ENCODE peak calls at places on chromosomes 4 and X, in ten cellular contexts. C, N, U, Q, E, X, A, P, W and G are unnamed samples.

GRCh38 chr4:1402516-1403101 is 3.6 kb downstream of the NKX1-1 start:
- DNase-seq in C (peak), N (no peak), U (no peak), Q (no peak), E (no peak), X (no peak), A (peak), P (no peak), W (peak), G (peak)

GRCh38 chr4:8046925-8047541 is 107.4 kb upstream of the AFAP1 start:
- DNase-seq in C (no peak), N (no peak), U (no peak), Q (no peak), E (no peak), X (no peak), A (no peak), P (no peak), W (no peak), G (no peak)

GRCh38 chr4:113394730-113395530 is 345.5 kb downstream of the ANK2 start:
- DNase-seq in C (peak), N (peak), U (peak), Q (peak), E (peak), X (peak), A (peak), P (no peak), W (peak), G (peak)

GRCh38 chrX:111352424-111352823 is 59.6 kb downstream of the DCX start:
- DNase-seq in C (no peak), N (peak), U (no peak), Q (no peak), E (no peak), X (peak), A (peak), P (no peak), W (no peak), G (no peak)

GRCh38 chr4:20050768-20051167 is 200.9 kb upstream of the SLIT2 start:
- DNase-seq in C (no peak), N (no peak), U (no peak), Q (no peak), E (no peak), X (no peak), A (no peak), P (no peak), W (no peak), G (no peak)

GRCh38 chr4:159425749-159426376 is 323.0 kb downstream of the RAPGEF2 start:
- DNase-seq in C (no peak), N (no peak), U (no peak), Q (no peak), E (no peak), X (no peak), A (no peak), P (no peak), W (no peak), G (no peak)

GRCh38 chr4:158624889-158625478 is 46.7 kb downstream of the C4orf46 start:
- DNase-seq in C (peak), N (peak), U (peak), Q (no peak), E (no peak), X (peak), A (peak), P (no peak), W (no peak), G (peak)

GRCh38 chr4:5547651-5548249 is 160.6 kb downstream of the EVC2 start:
- DNase-seq in C (no peak), N (no peak), U (no peak), Q (no peak), E (no peak), X (no peak), A (no peak), P (no peak), W (no peak), G (no peak)

GRCh38 chr4:55018978-55019377 is 106.4 kb downstream of the KDR start:
- DNase-seq in C (no peak), N (no peak), U (no peak), Q (no peak), E (no peak), X (no peak), A (no peak), P (no peak), W (no peak), G (no peak)

GRCh38 chr4:127936974-127937373 is 28.0 kb downstream of the MFSD8 start:
- DNase-seq in C (peak), N (peak), U (no peak), Q (no peak), E (no peak), X (no peak), A (peak), P (no peak), W (no peak), G (no peak)

GRCh38 chr4:31365006-31365690 is 645.0 kb downstream of the PCDH7 start:
- DNase-seq in C (peak), N (peak), U (no peak), Q (no peak), E (no peak), X (no peak), A (no peak), P (no peak), W (no peak), G (peak)

GRCh38 chr4:190020790-190021717 is 6.0 kb downstream of the FRG2 start:
- DNase-seq in C (peak), N (peak), U (no peak), Q (no peak), E (no peak), X (no peak), A (peak), P (no peak), W (peak), G (peak)

GRCh38 chr4:145734051-145734450 is 54.1 kb downstream of the C4orf51 start:
- DNase-seq in C (no peak), N (no peak), U (no peak), Q (no peak), E (no peak), X (no peak), A (no peak), P (no peak), W (no peak), G (peak)

GRCh38 chrX:139203681-139204575 is 326.6 kb upstream of the F9 start:
- DNase-seq in C (peak), N (peak), U (no peak), Q (no peak), E (no peak), X (peak), A (no peak), P (no peak), W (peak), G (peak)

GRCh38 chr4:170051402-170051801 is 25.2 kb upstream of the MFAP3L start:
- DNase-seq in C (no peak), N (no peak), U (no peak), Q (no peak), E (no peak), X (no peak), A (no peak), P (no peak), W (no peak), G (no peak)

GRCh38 chr4:173318648-173319211 is 15.4 kb downstream of the HMGB2 start:
- DNase-seq in C (peak), N (peak), U (peak), Q (no peak), E (no peak), X (peak), A (peak), P (no peak), W (no peak), G (peak)

GRCh38 chrX:56798866-56799864 is 70.1 kb downstream of the NBDY start:
- DNase-seq in C (no peak), N (no peak), U (no peak), Q (no peak), E (no peak), X (no peak), A (peak), P (no peak), W (peak), G (peak)

GRCh38 chr4:110196871-110197420 is 1.5 kb downstream of the ELOVL6 start:
- DNase-seq in C (peak), N (peak), U (no peak), Q (peak), E (peak), X (peak), A (peak), P (peak), W (peak), G (peak)

GRCh38 chr4:54661686-54662085 is 3.9 kb downstream of the KIT start:
- DNase-seq in C (peak), N (peak), U (no peak), Q (no peak), E (no peak), X (no peak), A (peak), P (no peak), W (no peak), G (peak)

GRCh38 chr4:102531441-102531840 is 30.3 kb downstream of the NFKB1 start:
- DNase-seq in C (no peak), N (peak), U (no peak), Q (no peak), E (no peak), X (no peak), A (no peak), P (no peak), W (no peak), G (no peak)

GRCh38 chr4:22238742-22239141 is 277.1 kb downstream of the ADGRA3 start:
- DNase-seq in C (no peak), N (no peak), U (peak), Q (no peak), E (no peak), X (no peak), A (no peak), P (no peak), W (no peak), G (no peak)

GRCh38 chrX:101408530-101408836 is 461 bp downstream of the HNRNPH2 start:
- DNase-seq in C (no peak), N (no peak), U (no peak), Q (no peak), E (no peak), X (no peak), A (no peak), P (no peak), W (no peak), G (no peak)

GRCh38 chrX:42128587-42128986 is 205.2 kb upstream of the CASK start:
- DNase-seq in C (no peak), N (no peak), U (no peak), Q (no peak), E (no peak), X (no peak), A (no peak), P (no peak), W (no peak), G (no peak)

GRCh38 chr4:6727081-6727942 is 11.3 kb downstream of the BLOC1S4 start:
- DNase-seq in C (no peak), N (peak), U (no peak), Q (peak), E (no peak), X (no peak), A (no peak), P (no peak), W (peak), G (no peak)

GRCh38 chrX:46543441-46543840 is 1.8 kb downstream of the ZNF674 start:
- DNase-seq in C (no peak), N (no peak), U (no peak), Q (no peak), E (no peak), X (no peak), A (no peak), P (no peak), W (no peak), G (no peak)

GRCh38 chr4:105785792-105786191 is 77.2 kb downstream of the GSTCD start:
- DNase-seq in C (no peak), N (no peak), U (no peak), Q (no peak), E (no peak), X (no peak), A (no peak), P (no peak), W (no peak), G (no peak)

GRCh38 chr4:110638347-110638746 is 15.5 kb upstream of the PITX2 start:
- DNase-seq in C (no peak), N (no peak), U (no peak), Q (no peak), E (no peak), X (no peak), A (no peak), P (no peak), W (no peak), G (no peak)

GRCh38 chrX:41677183-41677582 is 11.6 kb upstream of the GPR34 start:
- DNase-seq in C (no peak), N (no peak), U (no peak), Q (no peak), E (no peak), X (no peak), A (peak), P (no peak), W (no peak), G (no peak)

GRCh38 chr4:67922697-67923096 is 38.9 kb upstream of the TMPRSS11D start:
- DNase-seq in C (no peak), N (peak), U (no peak), Q (no peak), E (no peak), X (no peak), A (no peak), P (no peak), W (no peak), G (no peak)

GRCh38 chrX:132758778-132759177 is 199.7 kb downstream of the HS6ST2 start:
- DNase-seq in C (no peak), N (no peak), U (no peak), Q (no peak), E (no peak), X (no peak), A (no peak), P (no peak), W (peak), G (no peak)

GRCh38 chr4:76307670-76308014 is 1.1 kb downstream of the STBD1 start:
- DNase-seq in C (no peak), N (no peak), U (no peak), Q (no peak), E (no peak), X (no peak), A (no peak), P (no peak), W (no peak), G (peak)

GRCh38 chr4:54819044-54819443 is 161.3 kb downstream of the KIT start:
- DNase-seq in C (no peak), N (no peak), U (no peak), Q (no peak), E (no peak), X (no peak), A (no peak), P (no peak), W (no peak), G (no peak)

GRCh38 chr4:89949782-89950387 is 55.2 kb downstream of the MMRN1 start:
- DNase-seq in C (peak), N (no peak), U (no peak), Q (no peak), E (no peak), X (no peak), A (no peak), P (no peak), W (no peak), G (peak)

GRCh38 chr4:131488772-131489171 is 1660.3 kb upstream of the PCDH10 start:
- DNase-seq in C (no peak), N (no peak), U (no peak), Q (no peak), E (no peak), X (no peak), A (no peak), P (no peak), W (no peak), G (no peak)